ENCODE peak calls at places on chromosome 14, in nine cellular contexts. N is PC-3, U is neural progenitor cell, R is hepatocyte, A is SK-N-SH, K is MM.1S, Q is HCT116, X is GM23338, T is GM23248. C is an unnamed sample.

GRCh38 chr14:60622210-60622919 is 26.9 kb downstream of the SIX1 start:
- DNase-seq in N (no peak), U (no peak), R (no peak), A (no peak), K (no peak), Q (no peak), X (no peak), T (peak), C (no peak)

GRCh38 chr14:54564799-54565235 is 2.1 kb upstream of the SAMD4A start:
- DNase-seq in N (peak), U (peak), R (no peak), A (no peak), K (no peak), Q (no peak), X (no peak), T (peak), C (no peak)

GRCh38 chr14:96108061-96108795 is 69.1 kb downstream of the C14orf132 start:
- DNase-seq in N (no peak), U (no peak), R (no peak), A (no peak), K (no peak), Q (no peak), X (peak), T (no peak), C (no peak)

GRCh38 chr14:99052467-99052866 is 219.5 kb downstream of the BCL11B start:
- DNase-seq in N (no peak), U (no peak), R (no peak), A (no peak), K (no peak), Q (no peak), X (no peak), T (no peak), C (no peak)

GRCh38 chr14:77436042-77436441 is 12.7 kb upstream of the NOXRED1 start:
- DNase-seq in N (peak), U (no peak), R (no peak), A (no peak), K (no peak), Q (no peak), X (no peak), T (peak), C (no peak)

GRCh38 chr14:104302794-104303405 is 164.5 kb downstream of the KIF26A start:
- DNase-seq in N (no peak), U (no peak), R (no peak), A (no peak), K (no peak), Q (no peak), X (no peak), T (no peak), C (no peak)

GRCh38 chr14:69153848-69154208 is 909 bp upstream of the DCAF5 start:
- DNase-seq in N (no peak), U (peak), R (peak), A (peak), K (no peak), Q (no peak), X (peak), T (peak), C (peak)

GRCh38 chr14:90760591-90761316 is 55.5 kb downstream of the TTC7B start:
- DNase-seq in N (peak), U (peak), R (peak), A (peak), K (no peak), Q (no peak), X (peak), T (peak), C (peak)

GRCh38 chr14:31843361-31844091 is 233.6 kb upstream of the ARHGAP5 start:
- DNase-seq in N (no peak), U (no peak), R (no peak), A (no peak), K (no peak), Q (no peak), X (no peak), T (peak), C (no peak)

GRCh38 chr14:88563845-88564244 is 1.0 kb downstream of the ZC3H14 start:
- DNase-seq in N (no peak), U (peak), R (no peak), A (no peak), K (no peak), Q (no peak), X (peak), T (peak), C (no peak)

GRCh38 chr14:57831981-57832380 is 33.9 kb downstream of the SLC35F4 start:
- DNase-seq in N (no peak), U (peak), R (peak), A (no peak), K (no peak), Q (no peak), X (peak), T (no peak), C (peak)

GRCh38 chr14:66228267-66228970 is 257.8 kb upstream of the CCDC196 start:
- DNase-seq in N (peak), U (no peak), R (no peak), A (no peak), K (no peak), Q (peak), X (no peak), T (peak), C (no peak)

GRCh38 chr14:57657487-57657886 is 163.8 kb upstream of the CCDC198 start:
- DNase-seq in N (peak), U (no peak), R (peak), A (no peak), K (no peak), Q (no peak), X (no peak), T (peak), C (no peak)

GRCh38 chr14:73633517-73634332 is 11.1 kb upstream of the DNAL1 start:
- DNase-seq in N (peak), U (peak), R (peak), A (peak), K (peak), Q (no peak), X (peak), T (peak), C (peak)

GRCh38 chr14:103562385-103563088 is at the start of the genes BAG5 and COA8:
- DNase-seq in N (peak), U (peak), R (peak), A (peak), K (peak), Q (peak), X (peak), T (peak), C (peak)

GRCh38 chr14:31059152-31059924 is 33.2 kb upstream of the STRN3 start:
- DNase-seq in N (peak), U (peak), R (peak), A (no peak), K (no peak), Q (no peak), X (peak), T (peak), C (no peak)

GRCh38 chr14:105857223-105857815 is 330.9 kb downstream of the TMEM121 start:
- DNase-seq in N (no peak), U (no peak), R (no peak), A (no peak), K (no peak), Q (no peak), X (no peak), T (no peak), C (peak)

GRCh38 chr14:53955671-53956426 is 776 bp downstream of the BMP4 start:
- DNase-seq in N (no peak), U (peak), R (peak), A (no peak), K (no peak), Q (no peak), X (peak), T (peak), C (no peak)

GRCh38 chr14:54133896-54134295 is 177.3 kb upstream of the BMP4 start:
- DNase-seq in N (peak), U (no peak), R (peak), A (no peak), K (no peak), Q (no peak), X (no peak), T (peak), C (no peak)

GRCh38 chr14:69769623-69770022 is 2.7 kb downstream of the SRSF5 start:
- DNase-seq in N (no peak), U (no peak), R (no peak), A (no peak), K (no peak), Q (no peak), X (no peak), T (no peak), C (no peak)

GRCh38 chr14:33617154-33617553 is 333.7 kb downstream of the EGLN3 start:
- DNase-seq in N (peak), U (no peak), R (peak), A (no peak), K (no peak), Q (no peak), X (no peak), T (peak), C (no peak)

GRCh38 chr14:67187826-67188225 is 1.4 kb upstream of the GARIN2 start:
- DNase-seq in N (peak), U (no peak), R (no peak), A (no peak), K (no peak), Q (peak), X (no peak), T (peak), C (no peak)

GRCh38 chr14:48536318-48536717 is 860.9 kb upstream of the MDGA2 start:
- DNase-seq in N (peak), U (peak), R (peak), A (peak), K (no peak), Q (peak), X (peak), T (no peak), C (peak)

GRCh38 chr14:90846511-90846910 is 30.3 kb upstream of the TTC7B start:
- DNase-seq in N (peak), U (no peak), R (no peak), A (no peak), K (no peak), Q (no peak), X (no peak), T (peak), C (no peak)

GRCh38 chr14:93788557-93789365 is 476 bp upstream of the PRIMA1 start:
- DNase-seq in N (peak), U (peak), R (peak), A (peak), K (no peak), Q (no peak), X (peak), T (peak), C (no peak)

GRCh38 chr14:42045393-42045792 is 438.7 kb downstream of the LRFN5 start:
- DNase-seq in N (no peak), U (no peak), R (no peak), A (no peak), K (no peak), Q (no peak), X (no peak), T (no peak), C (no peak)

GRCh38 chr14:105196228-105196960 is 15.3 kb upstream of the NUDT14 start:
- DNase-seq in N (no peak), U (peak), R (no peak), A (no peak), K (no peak), Q (no peak), X (peak), T (no peak), C (no peak)

GRCh38 chr14:32978691-32979255 is 40.1 kb downstream of the NPAS3 start:
- DNase-seq in N (no peak), U (no peak), R (no peak), A (no peak), K (no peak), Q (no peak), X (no peak), T (no peak), C (peak)

DNA sequence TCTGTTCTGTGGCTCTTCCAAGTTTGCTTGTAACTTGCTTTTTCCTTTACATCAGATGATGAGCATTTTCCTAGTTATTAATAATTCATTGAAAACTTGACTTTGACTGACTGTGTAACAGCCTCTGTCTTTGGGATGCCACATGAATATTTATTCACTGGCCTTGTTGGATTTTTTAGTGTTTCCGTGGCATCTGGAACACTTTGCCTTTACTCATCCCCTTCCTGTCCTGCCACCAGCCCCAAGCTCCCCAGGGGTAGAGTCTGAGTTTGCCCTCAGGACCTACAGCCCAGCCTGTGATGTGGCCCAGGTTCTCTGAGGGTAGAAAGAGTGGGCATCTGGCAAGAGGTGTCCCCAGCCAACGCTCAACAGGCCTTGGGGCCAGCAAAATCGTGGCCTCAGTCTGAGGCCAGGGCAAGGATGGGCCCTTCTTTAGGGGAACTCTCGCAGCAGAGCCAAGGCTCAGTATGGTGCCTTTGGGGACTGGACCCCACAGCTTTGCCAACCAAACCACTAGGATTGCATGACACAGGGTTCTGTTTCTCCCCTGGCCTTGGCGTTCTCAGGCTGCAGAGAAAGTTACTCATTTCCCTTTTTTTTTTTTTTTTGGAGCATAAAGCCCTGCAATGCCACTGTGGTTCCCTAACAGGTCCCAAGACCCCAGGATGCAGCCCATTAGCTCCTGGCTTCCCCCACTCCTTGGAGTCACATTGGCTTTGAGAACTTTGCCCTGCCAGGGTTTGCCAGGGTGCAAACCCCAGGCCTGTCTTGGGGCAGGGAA is 100.7 kb downstream of the LGMN start:
- DNase-seq in N (peak), U (no peak), R (no peak), A (no peak), K (no peak), Q (no peak), X (no peak), T (peak), C (no peak)
- TF ChIP-seq EZH2phosphoT487 in N (no peak), U (no peak), R (no peak), A (no peak), K (no peak), Q (no peak), X (no peak), T (no peak), C (no peak)

GRCh38 chr14:75259510-75259855 is 19.1 kb upstream of the FOS start:
- DNase-seq in N (peak), U (no peak), R (peak), A (peak), K (no peak), Q (no peak), X (peak), T (peak), C (no peak)

GRCh38 chr14:75257241-75257640 is 21.4 kb upstream of the FOS start:
- DNase-seq in N (peak), U (no peak), R (no peak), A (no peak), K (no peak), Q (no peak), X (no peak), T (peak), C (no peak)

GRCh38 chr14:75259946-75260545 is 18.6 kb upstream of the FOS start:
- DNase-seq in N (no peak), U (no peak), R (no peak), A (no peak), K (no peak), Q (no peak), X (no peak), T (peak), C (no peak)

GRCh38 chr14:75258803-75259509 is 19.7 kb upstream of the FOS start:
- DNase-seq in N (peak), U (peak), R (peak), A (peak), K (peak), Q (peak), X (peak), T (peak), C (peak)

DNA sequence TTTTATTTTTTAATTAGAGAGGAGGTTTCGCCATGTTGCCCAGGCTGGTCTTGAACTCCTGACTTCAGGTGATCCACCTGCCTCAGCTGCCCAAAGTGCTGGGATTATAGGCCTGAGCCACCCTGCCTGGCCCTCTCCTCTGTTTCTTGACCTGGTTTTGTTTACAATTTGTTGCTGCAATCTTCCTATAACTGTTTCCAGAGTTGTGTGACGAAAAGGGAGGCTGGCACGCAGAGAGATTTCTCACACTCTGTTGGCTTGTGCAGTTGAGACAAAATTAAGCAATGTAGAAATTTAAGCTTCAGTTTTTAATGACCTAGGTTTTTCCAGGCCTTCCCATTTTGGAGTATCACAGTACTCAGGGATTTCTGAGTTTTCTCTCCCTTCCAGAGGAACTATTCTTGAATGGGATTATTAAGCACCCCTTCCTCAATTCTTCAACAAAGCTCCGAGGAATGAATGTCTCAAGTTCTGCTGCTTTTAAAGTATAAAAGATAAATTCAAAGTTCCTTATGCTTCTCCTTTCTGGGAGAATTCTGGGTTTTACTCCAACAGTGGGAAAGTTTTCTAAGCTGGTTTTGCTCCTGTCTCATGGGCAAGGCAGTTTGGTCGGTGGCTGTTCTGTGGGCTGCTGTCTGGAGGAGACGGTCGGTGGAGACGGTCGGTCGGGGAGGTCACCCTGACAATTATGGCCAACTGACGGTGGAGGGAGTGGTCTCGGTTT is 20.4 kb upstream of the FOS start:
- DNase-seq in N (no peak), U (no peak), R (peak), A (no peak), K (no peak), Q (no peak), X (no peak), T (peak), C (no peak)
- TF ChIP-seq EZH2phosphoT487 in N (no peak), U (no peak), R (no peak), A (no peak), K (no peak), Q (no peak), X (no peak), T (no peak), C (no peak)

DNA sequence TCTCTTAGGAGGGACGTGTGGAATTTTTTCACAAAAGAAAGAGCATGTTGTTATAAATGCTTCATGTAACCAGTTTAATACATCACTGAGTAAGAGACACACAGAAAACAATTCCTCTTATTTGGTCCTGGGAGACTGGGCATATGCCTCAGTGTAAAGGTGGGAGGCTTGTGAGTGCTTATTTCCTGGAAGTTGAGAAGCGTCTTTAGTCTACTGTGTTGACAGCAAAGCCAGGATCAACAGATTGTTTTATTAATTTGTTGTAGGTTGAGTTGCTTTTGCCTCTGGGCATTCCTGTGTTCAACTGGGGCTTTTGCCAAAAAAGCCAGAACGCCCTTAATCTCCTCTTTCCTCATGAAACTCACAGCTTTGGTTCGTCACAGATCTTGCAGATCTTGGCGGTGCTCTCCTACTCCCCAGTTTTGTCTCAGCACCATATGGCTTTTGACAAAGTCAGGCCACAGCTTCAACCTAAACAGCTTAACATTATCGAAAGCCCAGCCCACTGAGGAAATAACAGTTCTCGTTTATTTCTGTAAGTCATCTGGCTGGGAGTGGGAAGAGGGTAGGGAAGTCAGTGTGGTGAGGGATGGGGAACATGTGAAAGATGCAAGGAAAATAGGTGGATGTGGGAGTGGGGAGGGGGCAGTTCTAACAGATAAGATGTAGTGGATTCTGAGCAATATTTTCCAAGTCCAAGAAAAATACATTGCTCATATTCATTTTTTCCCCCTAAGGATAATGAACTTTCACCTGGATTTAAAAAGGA is 227.2 kb downstream of the DACT1 start:
- DNase-seq in N (peak), U (no peak), R (peak), A (peak), K (no peak), Q (no peak), X (no peak), T (peak), C (no peak)
- TF ChIP-seq EZH2phosphoT487 in N (no peak), U (no peak), R (no peak), A (no peak), K (no peak), Q (no peak), X (no peak), T (no peak), C (no peak)

GRCh38 chr14:80095623-80096022 is 115.7 kb downstream of the DIO2 start:
- DNase-seq in N (peak), U (no peak), R (no peak), A (no peak), K (no peak), Q (no peak), X (no peak), T (peak), C (no peak)

GRCh38 chr14:80105488-80105994 is 105.8 kb downstream of the DIO2 start:
- DNase-seq in N (no peak), U (no peak), R (no peak), A (no peak), K (no peak), Q (no peak), X (no peak), T (no peak), C (no peak)

DNA sequence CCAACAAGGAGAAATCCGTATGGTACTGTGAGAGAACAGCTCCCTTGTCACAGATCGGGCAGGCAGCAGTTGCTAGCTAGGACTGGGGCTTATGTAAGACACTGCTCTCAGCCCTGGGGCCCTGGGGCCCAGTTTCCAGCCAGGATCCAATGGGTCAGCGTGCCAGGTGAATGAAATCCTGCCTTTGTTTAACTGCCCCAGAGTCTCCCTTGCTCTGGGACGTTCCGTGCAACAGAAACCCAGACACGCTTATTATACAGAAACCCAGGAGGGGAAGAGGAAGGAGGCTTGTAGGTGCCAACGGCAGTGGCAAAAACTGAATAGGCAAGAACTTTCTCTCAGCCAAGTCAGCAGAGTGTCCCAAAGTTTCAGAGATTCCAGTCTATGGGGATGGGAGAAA is 110.6 kb downstream of the DIO2 start:
- DNase-seq in N (no peak), U (no peak), R (no peak), A (no peak), K (no peak), Q (no peak), X (no peak), T (no peak), C (no peak)
- TF ChIP-seq EZH2phosphoT487 in N (no peak), U (no peak), R (no peak), A (no peak), K (no peak), Q (no peak), X (no peak), T (no peak), C (no peak)

C was measured in OCI-LY7.